ENCODE peak calls at places on chromosomes 5 and 9, in ten cellular contexts. One of them, this sample, is unnamed.

GRCh38 chr5:101292199-101292598 is 389.1 kb upstream of the ST8SIA4 start:
- DNase-seq in activated T-cell treated with anti-CD3 and anti-CD28 coated beads for 1 hour: no peak
- DNase-seq in mesendoderm: no peak
- DNase-seq in endothelial cell of umbilical vein: no peak
- DNase-seq in iris pigment epithelial cell: no peak
- DNase-seq in WTC11: no peak
- DNase-seq in NCI-H1436: no peak
- DNase-seq in T1000: no peak
- DNase-seq in HEK293T: no peak
- DNase-seq in effector CD4-positive, alpha-beta T cell: no peak
- DNase-seq in this sample: no peak

GRCh38 chr5:66647146-66647856 is 51.1 kb downstream of the MAST4 start:
- DNase-seq in mesendoderm: no peak
- DNase-seq in HEK293T: no peak
- DNase-seq in endothelial cell of umbilical vein: no peak
- DNase-seq in NCI-H1436: no peak
- DNase-seq in activated T-cell treated with anti-CD3 and anti-CD28 coated beads for 1 hour: no peak
- DNase-seq in effector CD4-positive, alpha-beta T cell: no peak
- DNase-seq in WTC11: no peak
- DNase-seq in iris pigment epithelial cell: no peak
- DNase-seq in T1000: no peak
- DNase-seq in this sample: no peak

GRCh38 chr9:34322899-34323591 is 6.0 kb downstream of the KIF24 start:
- DNase-seq in WTC11: no peak
- DNase-seq in mesendoderm: no peak
- DNase-seq in iris pigment epithelial cell: no peak
- DNase-seq in NCI-H1436: no peak
- DNase-seq in HEK293T: no peak
- DNase-seq in activated T-cell treated with anti-CD3 and anti-CD28 coated beads for 1 hour: no peak
- DNase-seq in T1000: no peak
- DNase-seq in effector CD4-positive, alpha-beta T cell: no peak
- DNase-seq in endothelial cell of umbilical vein: no peak
- DNase-seq in this sample: no peak

GRCh38 chr5:149143470-149143869 is 2.2 kb downstream of the ABLIM3 start:
- DNase-seq in T1000: no peak
- DNase-seq in activated T-cell treated with anti-CD3 and anti-CD28 coated beads for 1 hour: no peak
- DNase-seq in effector CD4-positive, alpha-beta T cell: no peak
- DNase-seq in NCI-H1436: no peak
- DNase-seq in mesendoderm: no peak
- DNase-seq in iris pigment epithelial cell: peak
- DNase-seq in WTC11: no peak
- DNase-seq in endothelial cell of umbilical vein: peak
- DNase-seq in HEK293T: no peak
- DNase-seq in this sample: peak

GRCh38 chr5:135978212-135978631 is 23.4 kb upstream of the LECT2 start:
- DNase-seq in WTC11: no peak
- DNase-seq in T1000: no peak
- DNase-seq in mesendoderm: peak
- DNase-seq in HEK293T: no peak
- DNase-seq in effector CD4-positive, alpha-beta T cell: no peak
- DNase-seq in NCI-H1436: no peak
- DNase-seq in endothelial cell of umbilical vein: no peak
- DNase-seq in activated T-cell treated with anti-CD3 and anti-CD28 coated beads for 1 hour: no peak
- DNase-seq in iris pigment epithelial cell: no peak
- DNase-seq in this sample: no peak

GRCh38 chr9:129806126-129806525 is 3.1 kb downstream of the TOR1B start:
- DNase-seq in endothelial cell of umbilical vein: no peak
- DNase-seq in effector CD4-positive, alpha-beta T cell: no peak
- DNase-seq in T1000: no peak
- DNase-seq in NCI-H1436: no peak
- DNase-seq in iris pigment epithelial cell: no peak
- DNase-seq in HEK293T: no peak
- DNase-seq in WTC11: no peak
- DNase-seq in mesendoderm: no peak
- DNase-seq in activated T-cell treated with anti-CD3 and anti-CD28 coated beads for 1 hour: no peak
- DNase-seq in this sample: no peak

GRCh38 chr5:163571755-163572154 is 66.3 kb downstream of the MAT2B start:
- DNase-seq in NCI-H1436: no peak
- DNase-seq in WTC11: no peak
- DNase-seq in effector CD4-positive, alpha-beta T cell: no peak
- DNase-seq in HEK293T: no peak
- DNase-seq in activated T-cell treated with anti-CD3 and anti-CD28 coated beads for 1 hour: no peak
- DNase-seq in endothelial cell of umbilical vein: no peak
- DNase-seq in iris pigment epithelial cell: peak
- DNase-seq in mesendoderm: no peak
- DNase-seq in T1000: peak
- DNase-seq in this sample: peak

GRCh38 chr5:44613951-44614350 is 194.8 kb upstream of the MRPS30 start:
- DNase-seq in activated T-cell treated with anti-CD3 and anti-CD28 coated beads for 1 hour: no peak
- DNase-seq in NCI-H1436: no peak
- DNase-seq in T1000: no peak
- DNase-seq in endothelial cell of umbilical vein: no peak
- DNase-seq in iris pigment epithelial cell: no peak
- DNase-seq in mesendoderm: no peak
- DNase-seq in effector CD4-positive, alpha-beta T cell: no peak
- DNase-seq in HEK293T: no peak
- DNase-seq in WTC11: no peak
- DNase-seq in this sample: no peak

GRCh38 chr9:69649566-69650260 is 22.5 kb downstream of the APBA1 start:
- DNase-seq in iris pigment epithelial cell: peak
- DNase-seq in endothelial cell of umbilical vein: no peak
- DNase-seq in WTC11: no peak
- DNase-seq in mesendoderm: no peak
- DNase-seq in activated T-cell treated with anti-CD3 and anti-CD28 coated beads for 1 hour: no peak
- DNase-seq in effector CD4-positive, alpha-beta T cell: no peak
- DNase-seq in T1000: no peak
- DNase-seq in HEK293T: no peak
- DNase-seq in NCI-H1436: no peak
- DNase-seq in this sample: no peak

GRCh38 chr9:27535701-27536118 is 6.1 kb upstream of the MOB3B start:
- DNase-seq in HEK293T: peak
- DNase-seq in activated T-cell treated with anti-CD3 and anti-CD28 coated beads for 1 hour: no peak
- DNase-seq in WTC11: peak
- DNase-seq in mesendoderm: peak
- DNase-seq in effector CD4-positive, alpha-beta T cell: no peak
- DNase-seq in NCI-H1436: no peak
- DNase-seq in iris pigment epithelial cell: no peak
- DNase-seq in T1000: no peak
- DNase-seq in endothelial cell of umbilical vein: no peak
- DNase-seq in this sample: no peak

GRCh38 chr5:106376522-106376921 is 1294.2 kb downstream of the EFNA5 start:
- DNase-seq in mesendoderm: no peak
- DNase-seq in iris pigment epithelial cell: peak
- DNase-seq in WTC11: no peak
- DNase-seq in effector CD4-positive, alpha-beta T cell: no peak
- DNase-seq in T1000: no peak
- DNase-seq in NCI-H1436: no peak
- DNase-seq in HEK293T: no peak
- DNase-seq in activated T-cell treated with anti-CD3 and anti-CD28 coated beads for 1 hour: no peak
- DNase-seq in endothelial cell of umbilical vein: no peak
- DNase-seq in this sample: no peak

GRCh38 chr5:90844931-90845330 is 286.3 kb downstream of the ADGRV1 start:
- DNase-seq in WTC11: no peak
- DNase-seq in NCI-H1436: no peak
- DNase-seq in effector CD4-positive, alpha-beta T cell: no peak
- DNase-seq in activated T-cell treated with anti-CD3 and anti-CD28 coated beads for 1 hour: no peak
- DNase-seq in HEK293T: no peak
- DNase-seq in endothelial cell of umbilical vein: no peak
- DNase-seq in mesendoderm: no peak
- DNase-seq in iris pigment epithelial cell: no peak
- DNase-seq in T1000: no peak
- DNase-seq in this sample: no peak

GRCh38 chr9:120650352-120650751 is 63.9 kb downstream of the MEGF9 start:
- DNase-seq in effector CD4-positive, alpha-beta T cell: no peak
- DNase-seq in iris pigment epithelial cell: peak
- DNase-seq in WTC11: no peak
- DNase-seq in HEK293T: no peak
- DNase-seq in NCI-H1436: no peak
- DNase-seq in mesendoderm: no peak
- DNase-seq in activated T-cell treated with anti-CD3 and anti-CD28 coated beads for 1 hour: no peak
- DNase-seq in T1000: no peak
- DNase-seq in endothelial cell of umbilical vein: no peak
- DNase-seq in this sample: no peak

GRCh38 chr9:129400971-129401622 is 219.8 kb downstream of the C9orf50 start:
- DNase-seq in mesendoderm: no peak
- DNase-seq in T1000: no peak
- DNase-seq in endothelial cell of umbilical vein: no peak
- DNase-seq in WTC11: no peak
- DNase-seq in effector CD4-positive, alpha-beta T cell: no peak
- DNase-seq in NCI-H1436: no peak
- DNase-seq in HEK293T: no peak
- DNase-seq in activated T-cell treated with anti-CD3 and anti-CD28 coated beads for 1 hour: no peak
- DNase-seq in iris pigment epithelial cell: no peak
- DNase-seq in this sample: no peak

GRCh38 chr5:92780057-92780456 is 801.0 kb downstream of the NR2F1-AS1 start:
- DNase-seq in NCI-H1436: no peak
- DNase-seq in activated T-cell treated with anti-CD3 and anti-CD28 coated beads for 1 hour: no peak
- DNase-seq in iris pigment epithelial cell: no peak
- DNase-seq in T1000: no peak
- DNase-seq in effector CD4-positive, alpha-beta T cell: no peak
- DNase-seq in HEK293T: no peak
- DNase-seq in mesendoderm: no peak
- DNase-seq in WTC11: no peak
- DNase-seq in endothelial cell of umbilical vein: no peak
- DNase-seq in this sample: no peak

GRCh38 chr5:154193636-154194035 is 3.1 kb downstream of the GALNT10 start:
- DNase-seq in WTC11: no peak
- DNase-seq in HEK293T: no peak
- DNase-seq in endothelial cell of umbilical vein: no peak
- DNase-seq in T1000: no peak
- DNase-seq in iris pigment epithelial cell: no peak
- DNase-seq in mesendoderm: no peak
- DNase-seq in effector CD4-positive, alpha-beta T cell: no peak
- DNase-seq in NCI-H1436: no peak
- DNase-seq in activated T-cell treated with anti-CD3 and anti-CD28 coated beads for 1 hour: no peak
- DNase-seq in this sample: no peak

GRCh38 chr5:148687427-148687826 is 33.1 kb upstream of the HTR4 start:
- DNase-seq in WTC11: peak
- DNase-seq in HEK293T: peak
- DNase-seq in endothelial cell of umbilical vein: peak
- DNase-seq in NCI-H1436: no peak
- DNase-seq in activated T-cell treated with anti-CD3 and anti-CD28 coated beads for 1 hour: no peak
- DNase-seq in mesendoderm: peak
- DNase-seq in effector CD4-positive, alpha-beta T cell: no peak
- DNase-seq in iris pigment epithelial cell: peak
- DNase-seq in T1000: no peak
- DNase-seq in this sample: peak

GRCh38 chr5:155116456-155117251 is 103.1 kb downstream of the KIF4B start:
- DNase-seq in activated T-cell treated with anti-CD3 and anti-CD28 coated beads for 1 hour: no peak
- DNase-seq in NCI-H1436: no peak
- DNase-seq in HEK293T: no peak
- DNase-seq in iris pigment epithelial cell: no peak
- DNase-seq in T1000: no peak
- DNase-seq in endothelial cell of umbilical vein: no peak
- DNase-seq in WTC11: no peak
- DNase-seq in mesendoderm: no peak
- DNase-seq in effector CD4-positive, alpha-beta T cell: no peak
- DNase-seq in this sample: no peak

GRCh38 chr9:114518120-114518519 is 12.8 kb upstream of the WHRN start:
- DNase-seq in effector CD4-positive, alpha-beta T cell: no peak
- DNase-seq in endothelial cell of umbilical vein: no peak
- DNase-seq in activated T-cell treated with anti-CD3 and anti-CD28 coated beads for 1 hour: no peak
- DNase-seq in HEK293T: no peak
- DNase-seq in T1000: no peak
- DNase-seq in NCI-H1436: no peak
- DNase-seq in WTC11: no peak
- DNase-seq in iris pigment epithelial cell: no peak
- DNase-seq in mesendoderm: no peak
- DNase-seq in this sample: no peak

GRCh38 chr5:148653840-148654781 is at the start of gene HTR4:
- DNase-seq in iris pigment epithelial cell: no peak
- DNase-seq in WTC11: peak
- DNase-seq in endothelial cell of umbilical vein: no peak
- DNase-seq in effector CD4-positive, alpha-beta T cell: no peak
- DNase-seq in activated T-cell treated with anti-CD3 and anti-CD28 coated beads for 1 hour: no peak
- DNase-seq in HEK293T: no peak
- DNase-seq in T1000: no peak
- DNase-seq in NCI-H1436: peak
- DNase-seq in mesendoderm: no peak
- DNase-seq in this sample: no peak

GRCh38 chr5:134003957-134004625 is 684 bp downstream of the VDAC1 start:
- DNase-seq in T1000: no peak
- DNase-seq in effector CD4-positive, alpha-beta T cell: peak
- DNase-seq in activated T-cell treated with anti-CD3 and anti-CD28 coated beads for 1 hour: peak
- DNase-seq in mesendoderm: peak
- DNase-seq in NCI-H1436: no peak
- DNase-seq in HEK293T: peak
- DNase-seq in iris pigment epithelial cell: peak
- DNase-seq in endothelial cell of umbilical vein: peak
- DNase-seq in WTC11: peak
- DNase-seq in this sample: peak

GRCh38 chr9:134294228-134295071 is 31.8 kb upstream of the RXRA start:
- DNase-seq in NCI-H1436: no peak
- DNase-seq in activated T-cell treated with anti-CD3 and anti-CD28 coated beads for 1 hour: no peak
- DNase-seq in iris pigment epithelial cell: peak
- DNase-seq in mesendoderm: no peak
- DNase-seq in HEK293T: no peak
- DNase-seq in effector CD4-positive, alpha-beta T cell: no peak
- DNase-seq in T1000: no peak
- DNase-seq in WTC11: peak
- DNase-seq in endothelial cell of umbilical vein: no peak
- DNase-seq in this sample: peak

GRCh38 chr9:136628287-136628686 is 34.4 kb upstream of the EGFL7 start:
- DNase-seq in mesendoderm: no peak
- DNase-seq in endothelial cell of umbilical vein: no peak
- DNase-seq in HEK293T: no peak
- DNase-seq in effector CD4-positive, alpha-beta T cell: no peak
- DNase-seq in activated T-cell treated with anti-CD3 and anti-CD28 coated beads for 1 hour: no peak
- DNase-seq in iris pigment epithelial cell: no peak
- DNase-seq in WTC11: no peak
- DNase-seq in NCI-H1436: no peak
- DNase-seq in T1000: no peak
- DNase-seq in this sample: no peak

GRCh38 chr9:2723666-2724065 is 6.4 kb downstream of the KCNV2 start:
- DNase-seq in T1000: no peak
- DNase-seq in WTC11: no peak
- DNase-seq in endothelial cell of umbilical vein: no peak
- DNase-seq in HEK293T: no peak
- DNase-seq in iris pigment epithelial cell: no peak
- DNase-seq in mesendoderm: no peak
- DNase-seq in activated T-cell treated with anti-CD3 and anti-CD28 coated beads for 1 hour: no peak
- DNase-seq in NCI-H1436: no peak
- DNase-seq in effector CD4-positive, alpha-beta T cell: no peak
- DNase-seq in this sample: no peak

GRCh38 chr5:134555889-134556311 is 30.4 kb downstream of the JADE2 start:
- DNase-seq in mesendoderm: peak
- DNase-seq in activated T-cell treated with anti-CD3 and anti-CD28 coated beads for 1 hour: peak
- DNase-seq in T1000: peak
- DNase-seq in effector CD4-positive, alpha-beta T cell: peak
- DNase-seq in NCI-H1436: peak
- DNase-seq in HEK293T: peak
- DNase-seq in iris pigment epithelial cell: peak
- DNase-seq in WTC11: peak
- DNase-seq in endothelial cell of umbilical vein: peak
- DNase-seq in this sample: peak

GRCh38 chr5:5979761-5980570 is 398.4 kb downstream of the MED10 start:
- DNase-seq in HEK293T: no peak
- DNase-seq in effector CD4-positive, alpha-beta T cell: no peak
- DNase-seq in T1000: no peak
- DNase-seq in WTC11: no peak
- DNase-seq in endothelial cell of umbilical vein: no peak
- DNase-seq in activated T-cell treated with anti-CD3 and anti-CD28 coated beads for 1 hour: no peak
- DNase-seq in iris pigment epithelial cell: no peak
- DNase-seq in NCI-H1436: no peak
- DNase-seq in mesendoderm: no peak
- DNase-seq in this sample: no peak

GRCh38 chr5:23466401-23466886 is 41.0 kb upstream of the PRDM9 start:
- DNase-seq in effector CD4-positive, alpha-beta T cell: no peak
- DNase-seq in HEK293T: no peak
- DNase-seq in mesendoderm: no peak
- DNase-seq in activated T-cell treated with anti-CD3 and anti-CD28 coated beads for 1 hour: no peak
- DNase-seq in WTC11: no peak
- DNase-seq in iris pigment epithelial cell: peak
- DNase-seq in T1000: peak
- DNase-seq in endothelial cell of umbilical vein: no peak
- DNase-seq in NCI-H1436: no peak
- DNase-seq in this sample: no peak

GRCh38 chr9:134025606-134026541 is 593 bp downstream of the BRD3OS start:
- DNase-seq in mesendoderm: peak
- DNase-seq in HEK293T: peak
- DNase-seq in WTC11: peak
- DNase-seq in activated T-cell treated with anti-CD3 and anti-CD28 coated beads for 1 hour: peak
- DNase-seq in T1000: no peak
- DNase-seq in iris pigment epithelial cell: peak
- DNase-seq in endothelial cell of umbilical vein: peak
- DNase-seq in effector CD4-positive, alpha-beta T cell: peak
- DNase-seq in NCI-H1436: peak
- DNase-seq in this sample: peak